ENCODE peak calls at places on chromosome 3, in ten cellular contexts. J, I, P, C, H, S, X, N, R and W are unnamed samples.

GRCh38 chr3:140440446-140440845 is 237.4 kb upstream of the TRIM42 start:
- DNase-seq in J (no peak), I (no peak), P (no peak), C (no peak), H (no peak), S (no peak), X (no peak), N (no peak), R (no peak), W (peak; percentile 86)

GRCh38 chr3:124818398-124819150 is 68.6 kb downstream of the ITGB5 start:
- DNase-seq in J (peak; percentile 89), I (no peak), P (no peak), C (no peak), H (no peak), S (no peak), X (peak; percentile 71), N (no peak), R (no peak), W (no peak)

GRCh38 chr3:134485075-134485536 is 679 bp downstream of the ANAPC13 start:
- DNase-seq in J (no peak), I (no peak), P (no peak), C (peak; percentile 5), H (no peak), S (peak; percentile 38), X (peak; percentile 37), N (no peak), R (peak; percentile 50), W (no peak)

GRCh38 chr3:52245322-52246263 is at the start of gene PPM1M:
- DNase-seq in J (peak; percentile 37), I (peak; percentile 63), P (no peak), C (no peak), H (peak; percentile 67), S (peak; percentile 83), X (peak; percentile 43), N (peak; percentile 65), R (peak; percentile 80), W (peak; percentile 55)

GRCh38 chr3:82157952-82158351 is 396.5 kb upstream of the GBE1 start:
- DNase-seq in J (peak; percentile 89), I (no peak), P (peak; percentile 84), C (no peak), H (no peak), S (no peak), X (peak; percentile 56), N (no peak), R (no peak), W (peak; percentile 78)

GRCh38 chr3:188664795-188665194 is 507.0 kb upstream of the TPRG1 start:
- DNase-seq in J (no peak), I (no peak), P (no peak), C (no peak), H (no peak), S (peak; percentile 63), X (no peak), N (peak; percentile 20), R (peak; percentile 19), W (peak; percentile 51)

GRCh38 chr3:13846238-13846637 is 33.6 kb downstream of the WNT7A start:
- DNase-seq in J (no peak), I (no peak), P (no peak), C (no peak), H (no peak), S (no peak), X (no peak), N (no peak), R (no peak), W (no peak)

GRCh38 chr3:157351981-157352380 is 84.7 kb upstream of the PTX3 start:
- DNase-seq in J (no peak), I (no peak), P (no peak), C (no peak), H (no peak), S (no peak), X (no peak), N (no peak), R (no peak), W (no peak)

GRCh38 chr3:107068980-107069379 is 308.3 kb upstream of the CCDC54 start:
- DNase-seq in J (peak; percentile 59), I (no peak), P (peak; percentile 73), C (no peak), H (peak; percentile 20), S (no peak), X (peak; percentile 93), N (no peak), R (peak; percentile 1), W (peak; percentile 72)

GRCh38 chr3:158713094-158713499 is 19.2 kb downstream of the RARRES1 start:
- DNase-seq in J (peak; percentile 70), I (no peak), P (peak; percentile 83), C (no peak), H (no peak), S (no peak), X (peak; percentile 77), N (peak; percentile 37), R (no peak), W (no peak)

GRCh38 chr3:158105710-158106438 is at the start of gene SHOX2:
- DNase-seq in J (peak; percentile 39), I (no peak), P (no peak), C (no peak), H (peak; percentile 28), S (peak; percentile 78), X (peak; percentile 53), N (peak; percentile 38), R (peak; percentile 49), W (peak; percentile 29)

GRCh38 chr3:65402597-65402996 is 636.1 kb downstream of the MAGI1 start:
- DNase-seq in J (peak; percentile 74), I (no peak), P (peak; percentile 71), C (no peak), H (no peak), S (peak; percentile 32), X (peak; percentile 60), N (no peak), R (no peak), W (peak; percentile 97)

GRCh38 chr3:171825222-171825828 is 15.0 kb upstream of the PLD1 start:
- DNase-seq in J (peak; percentile 86), I (no peak), P (peak; percentile 87), C (no peak), H (no peak), S (peak; percentile 6), X (peak; percentile 98), N (no peak), R (no peak), W (peak; percentile 75)

GRCh38 chr3:149473314-149473990 is 1.0 kb upstream of the TM4SF4 start:
- DNase-seq in J (peak; percentile 87), I (no peak), P (peak; percentile 63), C (no peak), H (no peak), S (peak; percentile 32), X (peak; percentile 76), N (no peak), R (no peak), W (peak; percentile 94)

GRCh38 chr3:156474560-156475389 is 80.1 kb downstream of the SSR3 start:
- DNase-seq in J (peak; percentile 14), I (no peak), P (no peak), C (no peak), H (no peak), S (peak; percentile 66), X (no peak), N (peak; percentile 49), R (no peak), W (peak; percentile 14)

GRCh38 chr3:182258538-182259177 is 534.6 kb upstream of the ATP11B start:
- DNase-seq in J (peak; percentile 41), I (no peak), P (no peak), C (no peak), H (no peak), S (peak; percentile 64), X (peak; percentile 42), N (no peak), R (peak; percentile 32), W (peak; percentile 67)

GRCh38 chr3:194042947-194043346 is 93.0 kb upstream of the HES1 start:
- DNase-seq in J (peak; percentile 55), I (no peak), P (peak; percentile 60), C (no peak), H (no peak), S (no peak), X (peak; percentile 57), N (no peak), R (no peak), W (peak; percentile 63)

GRCh38 chr3:46664971-46665762 is 28.3 kb downstream of the ALS2CL start:
- DNase-seq in J (no peak), I (no peak), P (no peak), C (no peak), H (peak; percentile 68), S (no peak), X (no peak), N (no peak), R (no peak), W (no peak)

GRCh38 chr3:146085678-146086077 is 75.3 kb downstream of the PLOD2 start:
- DNase-seq in J (no peak), I (no peak), P (no peak), C (no peak), H (no peak), S (no peak), X (no peak), N (no peak), R (no peak), W (no peak)

GRCh38 chr3:39185959-39186691 is 6.3 kb downstream of the XIRP1 start:
- DNase-seq in J (no peak), I (no peak), P (no peak), C (no peak), H (no peak), S (no peak), X (no peak), N (no peak), R (no peak), W (no peak)

GRCh38 chr3:169150343-169150742 is 513.2 kb downstream of the MECOM start:
- DNase-seq in J (no peak), I (no peak), P (no peak), C (no peak), H (no peak), S (no peak), X (no peak), N (no peak), R (no peak), W (no peak)

GRCh38 chr3:160739079-160739478 is 17.0 kb upstream of the PPM1L start:
- DNase-seq in J (no peak), I (no peak), P (peak; percentile 71), C (no peak), H (peak; percentile 52), S (no peak), X (peak; percentile 5), N (no peak), R (no peak), W (no peak)

GRCh38 chr3:127647171-127647884 is 18.3 kb downstream of the PODXL2 start:
- DNase-seq in J (no peak), I (no peak), P (no peak), C (no peak), H (no peak), S (no peak), X (no peak), N (no peak), R (no peak), W (peak; percentile 52)

GRCh38 chr3:156317457-156317856 is 197.1 kb downstream of the KCNAB1 start:
- DNase-seq in J (peak; percentile 47), I (no peak), P (peak; percentile 5), C (no peak), H (no peak), S (peak; percentile 16), X (peak; percentile 63), N (no peak), R (no peak), W (peak; percentile 81)

GRCh38 chr3:126137490-126138130 is 42.8 kb downstream of the ALDH1L1 start:
- DNase-seq in J (no peak), I (no peak), P (no peak), C (no peak), H (peak; percentile 10), S (no peak), X (no peak), N (peak; percentile 1), R (no peak), W (no peak)